ENCODE peak calls at places on chromosomes 7 and 10, in five cellular contexts. V, D, F, A and Z are unnamed samples.

GRCh38 chr7:6205921-6206660 is 66.3 kb downstream of the CYTH3 start:
- DNase-seq in D (no peak), F (peak; percentile 65), A (peak; percentile 40), V (no peak), Z (no peak)

GRCh38 chr7:136136906-136137305 is 159.7 kb upstream of the MTPN start:
- DNase-seq in D (no peak), V (no peak), A (no peak), F (no peak), Z (no peak)

GRCh38 chr10:70778267-70778924 is 6.8 kb downstream of the TBATA start:
- DNase-seq in F (no peak), A (no peak), V (no peak), D (peak; percentile 2), Z (no peak)

GRCh38 chr10:4541292-4541691 is 284.7 kb upstream of the AKR1E2 start:
- DNase-seq in A (peak; percentile 97), F (peak; percentile 96), D (peak; percentile 78), V (no peak), Z (no peak)

GRCh38 chr10:34480345-34480744 is 334.8 kb downstream of the PARD3 start:
- DNase-seq in V (no peak), F (no peak), D (no peak), A (no peak), Z (no peak)

GRCh38 chr10:118875087-118875486 is 120.3 kb upstream of the CACUL1 start:
- DNase-seq in F (no peak), A (no peak), V (no peak), D (no peak), Z (no peak)

GRCh38 chr7:28096713-28097112 is 83.9 kb downstream of the JAZF1 start:
- DNase-seq in F (peak; percentile 72), V (peak; percentile 50), A (peak; percentile 80), D (peak; percentile 83), Z (peak; percentile 50)

GRCh38 chr7:127588697-127589482 is 679 bp downstream of the ARF5 start:
- DNase-seq in F (peak; percentile 68), V (peak; percentile 48), A (peak; percentile 55), D (peak; percentile 85), Z (peak; percentile 60)

GRCh38 chr7:138801256-138801655 is 3.3 kb upstream of the ATP6V0A4 start:
- DNase-seq in A (no peak), D (no peak), F (no peak), V (no peak), Z (no peak)

GRCh38 chr7:30977896-30978564 is 14.3 kb downstream of the GHRHR start:
- DNase-seq in F (peak; percentile 39), A (peak; percentile 26), V (no peak), D (no peak), Z (no peak)

GRCh38 chr10:18666810-18667209 is 7.6 kb downstream of the ARL5B start:
- DNase-seq in V (no peak), F (peak; percentile 77), D (peak; percentile 47), A (peak; percentile 74), Z (no peak)

GRCh38 chr7:143906895-143907294 is 4.9 kb upstream of the TCAF1 start:
- DNase-seq in F (no peak), V (no peak), A (no peak), D (no peak), Z (peak; percentile 61)

GRCh38 chr10:4651404-4652037 is 174.5 kb upstream of the AKR1E2 start:
- DNase-seq in V (no peak), F (no peak), A (peak; percentile 18), D (no peak), Z (no peak)

GRCh38 chr7:157469181-157470016 is 132.6 kb downstream of the DNAJB6 start:
- DNase-seq in F (no peak), D (no peak), V (no peak), A (no peak), Z (no peak)

GRCh38 chr7:157515342-157516041 is 178.7 kb downstream of the DNAJB6 start:
- DNase-seq in F (no peak), A (no peak), D (no peak), V (no peak), Z (no peak)

GRCh38 chr7:123537026-123537642 is 2.7 kb upstream of the IQUB start:
- DNase-seq in D (peak; percentile 10), V (no peak), F (peak; percentile 40), A (peak; percentile 61), Z (no peak)

GRCh38 chr7:24898691-24899090 is 81.3 kb downstream of the OSBPL3 start:
- DNase-seq in A (peak; percentile 75), V (no peak), F (peak; percentile 68), D (no peak), Z (no peak)

GRCh38 chr7:29119538-29119937 is 26.8 kb downstream of the CPVL start:
- DNase-seq in V (no peak), D (no peak), A (no peak), F (no peak), Z (no peak)

GRCh38 chr10:6578221-6579192 is 1.6 kb downstream of the PRKCQ start:
- DNase-seq in V (peak; percentile 52), A (no peak), F (no peak), D (no peak), Z (no peak)

GRCh38 chr10:67386260-67386659 is 309.7 kb downstream of the CTNNA3 start:
- DNase-seq in D (no peak), F (no peak), V (no peak), A (no peak), Z (no peak)

GRCh38 chr10:129626801-129627434 is 159.9 kb downstream of the MGMT start:
- DNase-seq in D (no peak), A (peak; percentile 7), V (no peak), F (no peak), Z (no peak)

GRCh38 chr7:44257618-44258422 is 57.0 kb downstream of the YKT6 start:
- DNase-seq in D (peak; percentile 88), A (peak; percentile 89), F (peak; percentile 95), V (no peak), Z (no peak)

GRCh38 chr7:127895814-127896280 is 135.4 kb downstream of the LRRC4 start:
- DNase-seq in V (no peak), D (no peak), A (no peak), F (no peak), Z (no peak)

GRCh38 chr10:19576576-19576975 is 239.7 kb upstream of the PLXDC2 start:
- DNase-seq in F (no peak), V (no peak), D (no peak), A (no peak), Z (no peak)

GRCh38 chr7:116259821-116260440 is 49.6 kb downstream of the TES start:
- DNase-seq in D (peak; percentile 68), V (no peak), F (peak; percentile 89), A (peak; percentile 93), Z (no peak)

GRCh38 chr10:44857363-44858016 is 53.6 kb upstream of the TMEM72 start:
- DNase-seq in A (peak; percentile 88), V (peak; percentile 26), D (peak; percentile 90), F (peak; percentile 97), Z (peak; percentile 89)

GRCh38 chr7:155961241-155962190 is 149.3 kb upstream of the SHH start:
- DNase-seq in F (no peak), A (no peak), V (no peak), D (no peak), Z (no peak)

GRCh38 chr10:129440247-129440646 is 26.8 kb upstream of the MGMT start:
- DNase-seq in V (no peak), D (no peak), A (no peak), F (no peak), Z (no peak)

GRCh38 chr10:103168436-103168835 is 24.6 kb downstream of the NT5C2 start:
- DNase-seq in D (no peak), A (peak; percentile 75), V (no peak), F (peak; percentile 80), Z (no peak)

GRCh38 chr10:125014984-125015944 is 73.3 kb downstream of the ZRANB1 start:
- DNase-seq in V (no peak), D (no peak), F (no peak), A (no peak), Z (no peak)

GRCh38 chr7:142714375-142714774 is 34.9 kb upstream of the PRSS1 start:
- DNase-seq in V (no peak), A (no peak), F (no peak), D (no peak), Z (no peak)

GRCh38 chr10:122264931-122265330 is 6.2 kb upstream of the BTBD16 start:
- DNase-seq in A (no peak), V (no peak), F (no peak), D (no peak), Z (no peak)